ENCODE peak calls at places on chromosome 22, in four cellular contexts. M is lower lobe of right lung, X is fibroblast of lung, D is heart right ventricle. V is an unnamed sample.
A peak's percentile ranks its signal among the peaks of the same experiment; 100 is the strongest.

GRCh38 chr22:17580461-17581031 is 17.2 kb downstream of the SLC25A18 start:
- DNase-seq in M (no peak), X (peak; percentile 31), D (no peak), V (peak; percentile 52)

GRCh38 chr22:30601464-30601863 is 5.5 kb upstream of the TCN2 start:
- DNase-seq in M (no peak), X (no peak), D (no peak), V (no peak)

GRCh38 chr22:28279888-28280287 is 360.8 kb upstream of the PITPNB start:
- DNase-seq in M (no peak), X (no peak), D (no peak), V (no peak)

GRCh38 chr22:38657248-38657909 is 941 bp downstream of the CBY1 start:
- DNase-seq in M (no peak), X (peak; percentile 32), D (no peak), V (no peak)

GRCh38 chr22:17920145-17920605 is 104.2 kb downstream of the MICAL3 start:
- DNase-seq in M (no peak), X (peak; percentile 76), D (peak; percentile 86), V (peak; percentile 85)

GRCh38 chr22:49433717-49434611 is 393.7 kb downstream of the BRD1 start:
- DNase-seq in M (no peak), X (no peak), D (no peak), V (peak; percentile 54)

GRCh38 chr22:30906946-30907345 is 61.6 kb downstream of the MORC2 start:
- DNase-seq in M (no peak), X (no peak), D (no peak), V (no peak)

GRCh38 chr22:26610983-26611382 is 6.8 kb downstream of the CRYBB1 start:
- DNase-seq in M (no peak), X (peak; percentile 60), D (no peak), V (no peak)

GRCh38 chr22:49361164-49361563 is 466.5 kb downstream of the BRD1 start:
- DNase-seq in M (no peak), X (no peak), D (no peak), V (no peak)

GRCh38 chr22:29788339-29789279 is 21.4 kb downstream of the UQCR10 start:
- DNase-seq in M (no peak), X (no peak), D (no peak), V (no peak)

DNA sequence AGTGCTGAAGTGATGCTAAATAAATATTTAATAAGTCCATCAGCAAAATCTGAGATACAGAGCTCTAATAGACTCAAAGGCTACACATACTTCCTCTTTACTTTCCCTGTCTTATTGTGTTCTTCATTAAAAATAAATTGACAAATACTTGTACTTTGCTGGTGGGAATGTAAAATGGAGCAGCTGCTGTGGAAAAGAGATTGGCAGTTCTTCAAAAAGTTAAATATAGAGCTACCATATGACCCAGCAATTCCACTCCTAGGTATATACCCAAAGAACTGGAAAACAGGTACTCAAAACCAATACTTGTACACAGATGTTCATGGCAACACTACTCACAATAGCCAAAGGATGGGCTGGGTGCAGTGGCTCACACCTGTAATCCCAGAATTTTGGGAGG is 76.0 kb downstream of the RBFOX2 start:
- DNase-seq in M (no peak), X (no peak), D (no peak), V (no peak)
- H3K4me3 ChIP-seq in M (no peak overlapping the region), X (no peak overlapping the region), D (no peak overlapping the region), V (no peak overlapping the region)

GRCh38 chr22:22516992-22517391 is 3.1 kb downstream of the ZNF280A start:
- DNase-seq in M (no peak), X (no peak), D (no peak), V (no peak)

GRCh38 chr22:22520020-22520656 is at the start of gene ZNF280A:
- DNase-seq in M (no peak), X (no peak), D (no peak), V (no peak)

GRCh38 chr22:22520667-22521602 is 865 bp upstream of the ZNF280A start:
- DNase-seq in M (no peak), X (no peak), D (no peak), V (no peak)

GRCh38 chr22:22521631-22522030 is 1.6 kb upstream of the ZNF280A start:
- DNase-seq in M (no peak), X (no peak), D (no peak), V (no peak)

GRCh38 chr22:22519591-22519990 is 479 bp downstream of the ZNF280A start:
- DNase-seq in M (no peak), X (no peak), D (no peak), V (no peak)
- H3K4me3 ChIP-seq in M (no peak overlapping the region), X (no peak overlapping the region), D (no peak overlapping the region), V (no peak overlapping the region)

GRCh38 chr22:50548046-50548912 is 2.6 kb downstream of the KLHDC7B start:
- DNase-seq in M (peak; percentile 58), X (no peak), D (no peak), V (peak; percentile 85)
- H3K4me3 ChIP-seq in M (peak overlapping the region; percentile 48), X (peak overlapping the region; percentile 4), D (peak overlapping the region; percentile 41), V (no peak overlapping the region)

GRCh38 chr22:37626556-37627075 is 12.9 kb upstream of the SH3BP1 start:
- DNase-seq in M (no peak), X (no peak), D (no peak), V (no peak)

GRCh38 chr22:37625737-37626136 is 13.7 kb upstream of the SH3BP1 start:
- DNase-seq in M (no peak), X (no peak), D (no peak), V (no peak)

GRCh38 chr22:37624876-37625275 is 14.6 kb upstream of the SH3BP1 start:
- DNase-seq in M (no peak), X (no peak), D (no peak), V (no peak)

GRCh38 chr22:37627091-37627490 is 12.4 kb upstream of the SH3BP1 start:
- DNase-seq in M (no peak), X (no peak), D (no peak), V (no peak)

GRCh38 chr22:37626144-37626543 is 13.3 kb upstream of the SH3BP1 start:
- DNase-seq in M (peak; percentile 76), X (no peak), D (peak; percentile 62), V (peak; percentile 90)
- H3K4me3 ChIP-seq in M (no peak overlapping the region), X (no peak overlapping the region), D (no peak overlapping the region), V (no peak overlapping the region)

GRCh38 chr22:20235453-20235991 is 32.6 kb downstream of the RTN4R start:
- DNase-seq in M (no peak), X (no peak), D (no peak), V (no peak)

GRCh38 chr22:20234760-20235452 is 33.2 kb downstream of the RTN4R start:
- DNase-seq in M (no peak), X (no peak), D (no peak), V (no peak)

GRCh38 chr22:20237480-20238440 is 30.4 kb downstream of the RTN4R start:
- DNase-seq in M (no peak), X (no peak), D (no peak), V (no peak)

GRCh38 chr22:20234314-20234682 is 33.8 kb downstream of the RTN4R start:
- DNase-seq in M (no peak), X (no peak), D (no peak), V (no peak)

GRCh38 chr22:20236052-20236717 is 31.9 kb downstream of the RTN4R start:
- DNase-seq in M (no peak), X (no peak), D (no peak), V (no peak)
- H3K4me3 ChIP-seq in M (no peak overlapping the region), X (no peak overlapping the region), D (no peak overlapping the region), V (no peak overlapping the region)

DNA sequence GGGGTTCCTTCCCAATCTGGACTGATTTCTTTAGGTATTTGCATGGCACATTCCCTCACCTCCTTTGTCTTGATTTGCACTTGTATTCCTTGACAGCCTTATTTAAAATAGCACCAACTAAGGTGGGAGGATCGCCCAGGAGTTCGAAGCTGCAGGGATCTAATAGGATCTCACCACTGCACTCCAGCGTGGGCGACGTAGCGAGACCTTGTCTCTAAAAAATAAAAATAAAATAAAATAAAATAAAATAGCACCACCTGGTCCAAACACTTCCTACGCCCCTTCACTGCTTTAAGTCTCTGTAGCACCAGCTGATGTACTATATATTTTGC is 775 bp downstream of the SLC2A11 start:
- DNase-seq in M (no peak), X (no peak), D (no peak), V (no peak)
- H3K4me3 ChIP-seq in M (peak overlapping the region; percentile 83), X (peak overlapping the region; percentile 85), D (peak overlapping the region; percentile 62), V (peak overlapping the region; percentile 51)

GRCh38 chr22:46058591-46059519 is 81.9 kb upstream of the WNT7B start:
- DNase-seq in M (peak; percentile 48), X (peak; percentile 56), D (peak; percentile 30), V (peak; percentile 74)
- H3K4me3 ChIP-seq in M (peak overlapping the region; percentile 87), X (peak overlapping the region; percentile 70), D (peak overlapping the region; percentile 76), V (peak overlapping the region; percentile 9)

DNA sequence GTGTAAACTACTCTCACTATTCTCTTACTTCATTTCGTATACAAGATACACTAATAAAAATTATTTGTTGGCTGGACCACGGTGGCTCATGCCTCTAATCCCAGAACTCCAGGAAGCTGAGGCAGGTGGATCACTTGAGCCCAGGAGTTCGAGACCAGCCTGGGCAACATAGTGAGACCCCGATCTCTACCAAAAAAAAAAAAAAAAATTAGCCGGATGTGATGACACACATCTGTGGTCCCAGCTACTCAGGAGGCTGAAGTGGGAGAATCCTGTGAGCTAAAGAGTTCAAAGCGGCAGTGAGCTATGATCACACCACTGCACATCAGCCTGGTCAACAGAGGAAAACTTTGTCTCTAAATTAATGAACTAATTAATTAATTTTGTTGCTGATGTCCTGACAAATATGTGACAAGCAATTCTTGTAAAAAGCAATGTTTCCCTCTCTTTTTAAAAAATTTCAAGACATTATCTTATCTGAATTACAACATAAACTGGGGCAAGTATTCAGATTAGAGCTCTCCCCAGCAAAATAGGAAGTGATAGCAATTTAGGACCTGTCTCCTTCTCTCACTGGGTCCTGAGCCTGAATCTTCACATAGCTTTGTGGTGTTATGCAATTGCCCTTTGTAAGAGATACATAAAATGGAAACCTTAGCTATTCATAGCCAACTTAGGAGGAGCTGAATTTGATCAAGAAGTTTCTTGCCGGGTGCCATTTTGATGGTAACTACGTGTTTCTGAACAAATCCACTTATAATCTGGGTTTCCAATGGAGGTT is 17.6 kb upstream of the TMA7B start:
- DNase-seq in M (no peak), X (no peak), D (no peak), V (no peak)
- H3K4me3 ChIP-seq in M (no peak overlapping the region), X (no peak overlapping the region), D (no peak overlapping the region), V (no peak overlapping the region)

GRCh38 chr22:24423519-24424000 is 3.8 kb upstream of the ADORA2A start:
- DNase-seq in M (peak; percentile 82), X (no peak), D (peak; percentile 60), V (no peak)
- H3K4me3 ChIP-seq in M (peak overlapping the region; percentile 75), X (peak overlapping the region; percentile 54), D (peak overlapping the region; percentile 86), V (peak overlapping the region; percentile 32)